ENCODE peak calls at places on chromosome 12, in five cellular contexts. One of them, this sample, is unnamed.

GRCh38 chr12:108097160-108097911 is 31.8 kb upstream of the WSCD2 start:
- DNase-seq in spleen: no peak
- DNase-seq in neuronal stem cell: no peak
- DNase-seq in fibroblast of lung: no peak
- DNase-seq in heart left ventricle: no peak
- DNase-seq in this sample: no peak

GRCh38 chr12:2049604-2050540 is 2.9 kb upstream of the CACNA1C start:
- DNase-seq in heart left ventricle: no peak
- DNase-seq in spleen: no peak
- DNase-seq in fibroblast of lung: no peak
- DNase-seq in neuronal stem cell: no peak
- DNase-seq in this sample: no peak

GRCh38 chr12:93299262-93299846 is 78.4 kb upstream of the NUDT4 start:
- DNase-seq in fibroblast of lung: no peak
- DNase-seq in neuronal stem cell: no peak
- DNase-seq in spleen: no peak
- DNase-seq in heart left ventricle: no peak
- DNase-seq in this sample: no peak

GRCh38 chr12:68081561-68081960 is 78.0 kb downstream of the IFNG start:
- DNase-seq in heart left ventricle: no peak
- DNase-seq in fibroblast of lung: no peak
- DNase-seq in spleen: no peak
- DNase-seq in neuronal stem cell: no peak
- DNase-seq in this sample: no peak

GRCh38 chr12:77377116-77377515 is 311.7 kb upstream of the E2F7 start:
- DNase-seq in spleen: no peak
- DNase-seq in heart left ventricle: no peak
- DNase-seq in fibroblast of lung: peak; percentile 66
- DNase-seq in neuronal stem cell: no peak
- DNase-seq in this sample: peak; percentile 70

GRCh38 chr12:126770188-126770587 is 1496.8 kb upstream of the TMEM132C start:
- DNase-seq in neuronal stem cell: no peak
- DNase-seq in heart left ventricle: no peak
- DNase-seq in spleen: no peak
- DNase-seq in fibroblast of lung: no peak
- DNase-seq in this sample: no peak

GRCh38 chr12:48004039-48004940 is at the start of gene COL2A1:
- DNase-seq in spleen: no peak
- DNase-seq in fibroblast of lung: peak; percentile 15
- DNase-seq in neuronal stem cell: peak; percentile 96
- DNase-seq in heart left ventricle: no peak
- DNase-seq in this sample: no peak

GRCh38 chr12:93146970-93147369 is 217.9 kb upstream of the EEA1 start:
- DNase-seq in spleen: no peak
- DNase-seq in fibroblast of lung: no peak
- DNase-seq in neuronal stem cell: no peak
- DNase-seq in heart left ventricle: no peak
- DNase-seq in this sample: no peak

GRCh38 chr12:1688086-1688710 is 2.7 kb upstream of the ADIPOR2 start:
- DNase-seq in neuronal stem cell: no peak
- DNase-seq in heart left ventricle: no peak
- DNase-seq in fibroblast of lung: no peak
- DNase-seq in spleen: no peak
- DNase-seq in this sample: no peak

GRCh38 chr12:89918172-89918880 is 209.7 kb upstream of the ATP2B1 start:
- DNase-seq in heart left ventricle: no peak
- DNase-seq in neuronal stem cell: no peak
- DNase-seq in fibroblast of lung: peak; percentile 4
- DNase-seq in spleen: no peak
- DNase-seq in this sample: no peak

GRCh38 chr12:39620664-39621658 is 1.4 kb upstream of the ABCD2 start:
- DNase-seq in heart left ventricle: no peak
- DNase-seq in spleen: peak; percentile 72
- DNase-seq in fibroblast of lung: peak; percentile 5
- DNase-seq in neuronal stem cell: no peak
- DNase-seq in this sample: no peak

GRCh38 chr12:563250-563781 is 99.9 kb downstream of the NINJ2 start:
- DNase-seq in fibroblast of lung: no peak
- DNase-seq in neuronal stem cell: no peak
- DNase-seq in spleen: peak; percentile 80
- DNase-seq in heart left ventricle: no peak
- DNase-seq in this sample: peak; percentile 75

GRCh38 chr12:112777387-112778025 is 14.0 kb upstream of the RPH3A start:
- DNase-seq in heart left ventricle: no peak
- DNase-seq in neuronal stem cell: peak; percentile 56
- DNase-seq in spleen: no peak
- DNase-seq in fibroblast of lung: no peak
- DNase-seq in this sample: no peak

GRCh38 chr12:68334136-68334535 is 2.0 kb upstream of the MDM1 start:
- DNase-seq in heart left ventricle: no peak
- DNase-seq in spleen: no peak
- DNase-seq in neuronal stem cell: no peak
- DNase-seq in fibroblast of lung: no peak
- DNase-seq in this sample: no peak

GRCh38 chr12:132408626-132409494 is 79.5 kb upstream of the GALNT9 start:
- DNase-seq in spleen: no peak
- DNase-seq in heart left ventricle: no peak
- DNase-seq in neuronal stem cell: no peak
- DNase-seq in fibroblast of lung: no peak
- DNase-seq in this sample: no peak

GRCh38 chr12:120228291-120229070 is 27.6 kb upstream of the RPLP0 start:
- DNase-seq in neuronal stem cell: peak; percentile 83
- DNase-seq in heart left ventricle: peak; percentile 89
- DNase-seq in fibroblast of lung: peak; percentile 82
- DNase-seq in spleen: peak; percentile 96
- DNase-seq in this sample: peak; percentile 51

GRCh38 chr12:89162704-89163261 is 189.5 kb downstream of the DUSP6 start:
- DNase-seq in heart left ventricle: peak; percentile 73
- DNase-seq in fibroblast of lung: peak; percentile 99
- DNase-seq in spleen: no peak
- DNase-seq in neuronal stem cell: no peak
- DNase-seq in this sample: peak; percentile 98

GRCh38 chr12:44317651-44318126 is 481.8 kb downstream of the TMEM117 start:
- DNase-seq in spleen: no peak
- DNase-seq in fibroblast of lung: peak; percentile 41
- DNase-seq in heart left ventricle: no peak
- DNase-seq in neuronal stem cell: peak; percentile 9
- DNase-seq in this sample: peak; percentile 18

GRCh38 chr12:28497889-28498411 is 307.7 kb downstream of the CCDC91 start:
- DNase-seq in spleen: no peak
- DNase-seq in heart left ventricle: no peak
- DNase-seq in neuronal stem cell: no peak
- DNase-seq in fibroblast of lung: peak; percentile 25
- DNase-seq in this sample: peak; percentile 60

GRCh38 chr12:29317556-29318363 is 63.2 kb downstream of the ERGIC2 start:
- DNase-seq in heart left ventricle: peak; percentile 71
- DNase-seq in neuronal stem cell: peak; percentile 21
- DNase-seq in spleen: no peak
- DNase-seq in fibroblast of lung: peak; percentile 63
- DNase-seq in this sample: peak; percentile 36

GRCh38 chr12:93514853-93515252 is 47.5 kb downstream of the MRPL42 start:
- DNase-seq in fibroblast of lung: peak; percentile 76
- DNase-seq in neuronal stem cell: no peak
- DNase-seq in heart left ventricle: no peak
- DNase-seq in spleen: no peak
- DNase-seq in this sample: peak; percentile 77

GRCh38 chr12:132638541-132639408 is 20.2 kb downstream of the P2RX2 start:
- DNase-seq in heart left ventricle: no peak
- DNase-seq in neuronal stem cell: no peak
- DNase-seq in spleen: peak; percentile 61
- DNase-seq in fibroblast of lung: peak; percentile 82
- DNase-seq in this sample: peak; percentile 15

GRCh38 chr12:3694673-3695072 is 58.2 kb downstream of the CRACR2A start:
- DNase-seq in neuronal stem cell: no peak
- DNase-seq in heart left ventricle: no peak
- DNase-seq in spleen: no peak
- DNase-seq in fibroblast of lung: no peak
- DNase-seq in this sample: no peak

GRCh38 chr12:42945927-42946326 is 356.4 kb upstream of the PRICKLE1 start:
- DNase-seq in heart left ventricle: no peak
- DNase-seq in neuronal stem cell: no peak
- DNase-seq in spleen: no peak
- DNase-seq in fibroblast of lung: no peak
- DNase-seq in this sample: no peak

GRCh38 chr12:21305666-21306065 is 29.1 kb downstream of the SLCO1A2 start:
- DNase-seq in heart left ventricle: no peak
- DNase-seq in spleen: no peak
- DNase-seq in neuronal stem cell: no peak
- DNase-seq in fibroblast of lung: no peak
- DNase-seq in this sample: no peak

GRCh38 chr12:67517181-67517887 is 131.2 kb upstream of the DYRK2 start:
- DNase-seq in heart left ventricle: no peak
- DNase-seq in neuronal stem cell: no peak
- DNase-seq in spleen: no peak
- DNase-seq in fibroblast of lung: peak; percentile 31
- DNase-seq in this sample: peak; percentile 90

GRCh38 chr12:124527861-124528561 is 39.4 kb downstream of the NCOR2 start:
- DNase-seq in heart left ventricle: peak; percentile 74
- DNase-seq in fibroblast of lung: no peak
- DNase-seq in spleen: no peak
- DNase-seq in neuronal stem cell: no peak
- DNase-seq in this sample: no peak

DNA sequence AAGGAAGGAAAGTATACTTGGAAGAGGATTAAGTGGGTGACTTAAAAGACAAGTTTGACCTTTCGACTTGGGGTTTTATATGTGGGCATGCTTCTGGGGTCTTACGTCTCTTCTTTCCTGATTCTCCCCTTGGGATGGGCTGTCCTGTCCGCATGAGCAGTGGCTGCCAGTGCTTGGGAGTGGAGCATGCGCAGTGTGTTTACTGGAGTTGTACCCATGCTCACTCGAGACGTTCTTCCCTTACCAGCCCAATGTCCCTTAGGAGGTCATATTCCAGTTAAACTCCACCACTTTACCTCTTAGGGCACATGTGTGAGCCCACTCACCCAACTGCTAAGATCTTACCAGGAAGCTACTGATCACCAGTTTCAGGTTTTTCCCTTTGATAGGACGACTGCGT is 20.0 kb upstream of the CHST11 start:
- DNase-seq in spleen: no peak
- DNase-seq in fibroblast of lung: no peak
- DNase-seq in heart left ventricle: no peak
- DNase-seq in neuronal stem cell: no peak
- DNase-seq in this sample: no peak
- H3K4me1 ChIP-seq in spleen: no peaks in the 10 kb centered on the region
- H3K4me1 ChIP-seq in fibroblast of lung: no peaks in the 10 kb centered on the region
- H3K4me1 ChIP-seq in heart left ventricle: no peaks in the 10 kb centered on the region
- H3K4me1 ChIP-seq in neuronal stem cell: peaks cover 5% of the 10 kb centered on the region
- H3K4me1 ChIP-seq in this sample: no peaks in the 10 kb centered on the region

GRCh38 chr12:106364261-106364660 is 6.7 kb downstream of the POLR3B start:
- DNase-seq in fibroblast of lung: no peak
- DNase-seq in spleen: no peak
- DNase-seq in neuronal stem cell: no peak
- DNase-seq in heart left ventricle: no peak
- DNase-seq in this sample: no peak

DNA sequence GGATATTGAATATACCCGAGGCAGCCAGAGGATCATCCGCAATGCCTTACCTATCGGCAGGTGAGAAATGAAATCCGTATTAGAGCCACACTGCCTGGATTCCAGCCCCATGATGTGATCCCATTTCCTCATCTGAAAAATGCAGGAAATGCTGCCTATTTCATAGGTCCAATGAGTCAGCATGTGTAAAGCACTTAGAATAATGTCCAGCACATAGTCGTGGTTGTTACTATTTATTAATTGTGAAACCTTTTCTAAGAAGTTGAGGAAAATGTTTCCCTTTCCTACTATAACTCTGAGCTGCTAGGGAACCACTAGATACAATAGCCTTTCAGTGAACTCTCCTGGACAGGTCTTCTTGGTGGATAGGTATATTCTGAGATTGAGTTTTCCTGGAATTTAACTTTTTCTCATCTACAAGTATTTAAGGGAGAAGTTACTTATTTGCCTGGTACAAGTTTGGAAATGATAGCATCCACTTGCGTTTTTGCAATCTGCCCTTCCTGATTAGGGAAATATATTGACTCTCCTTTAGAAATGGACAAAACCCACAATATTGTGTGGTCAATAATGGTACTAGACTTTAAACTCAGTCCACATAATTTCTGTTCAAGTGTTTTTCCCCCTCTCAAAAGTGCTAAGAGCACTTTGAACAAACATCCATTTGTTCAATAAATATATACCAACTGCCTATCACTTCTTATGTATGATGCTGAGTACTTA is 12.2 kb downstream of the POLR3B start:
- DNase-seq in neuronal stem cell: no peak
- DNase-seq in fibroblast of lung: peak; percentile 77
- DNase-seq in spleen: no peak
- DNase-seq in heart left ventricle: no peak
- DNase-seq in this sample: peak; percentile 80
- H3K36me3 ChIP-seq in neuronal stem cell: no peaks in the 10 kb centered on the region
- H3K36me3 ChIP-seq in fibroblast of lung: no peaks in the 10 kb centered on the region
- H3K36me3 ChIP-seq in spleen: peaks cover 15% of the 10 kb centered on the region
- H3K36me3 ChIP-seq in heart left ventricle: peaks cover 70% of the 10 kb centered on the region
- H3K36me3 ChIP-seq in this sample: peaks cover 6% of the 10 kb centered on the region

GRCh38 chr12:111408116-111408440 is 2.4 kb downstream of the SH2B3 start:
- DNase-seq in heart left ventricle: no peak
- DNase-seq in fibroblast of lung: no peak
- DNase-seq in spleen: no peak
- DNase-seq in neuronal stem cell: no peak
- DNase-seq in this sample: no peak

GRCh38 chr12:111405149-111405855 is 421 bp upstream of the SH2B3 start:
- DNase-seq in spleen: peak; percentile 99
- DNase-seq in fibroblast of lung: peak; percentile 93
- DNase-seq in neuronal stem cell: peak; percentile 99
- DNase-seq in heart left ventricle: peak; percentile 95
- DNase-seq in this sample: peak; percentile 60

GRCh38 chr12:111405856-111406473 is at the start of gene SH2B3:
- DNase-seq in heart left ventricle: peak; percentile 80
- DNase-seq in neuronal stem cell: no peak
- DNase-seq in fibroblast of lung: peak; percentile 52
- DNase-seq in spleen: no peak
- DNase-seq in this sample: no peak

GRCh38 chr12:111407371-111408115 is 1.8 kb downstream of the SH2B3 start:
- DNase-seq in fibroblast of lung: no peak
- DNase-seq in heart left ventricle: no peak
- DNase-seq in neuronal stem cell: no peak
- DNase-seq in spleen: no peak
- DNase-seq in this sample: no peak

GRCh38 chr12:111406474-111407370 is 999 bp downstream of the SH2B3 start:
- DNase-seq in fibroblast of lung: no peak
- DNase-seq in heart left ventricle: peak; percentile 66
- DNase-seq in spleen: peak; percentile 91
- DNase-seq in neuronal stem cell: no peak
- DNase-seq in this sample: no peak
- H3K4me1 ChIP-seq in fibroblast of lung: peaks cover 32% of the 10 kb centered on the region
- H3K4me1 ChIP-seq in heart left ventricle: peaks cover 86% of the 10 kb centered on the region
- H3K4me1 ChIP-seq in spleen: peaks cover 87% of the 10 kb centered on the region
- H3K4me1 ChIP-seq in neuronal stem cell: peaks cover 26% of the 10 kb centered on the region
- H3K4me1 ChIP-seq in this sample: peaks cover 58% of the 10 kb centered on the region

DNA sequence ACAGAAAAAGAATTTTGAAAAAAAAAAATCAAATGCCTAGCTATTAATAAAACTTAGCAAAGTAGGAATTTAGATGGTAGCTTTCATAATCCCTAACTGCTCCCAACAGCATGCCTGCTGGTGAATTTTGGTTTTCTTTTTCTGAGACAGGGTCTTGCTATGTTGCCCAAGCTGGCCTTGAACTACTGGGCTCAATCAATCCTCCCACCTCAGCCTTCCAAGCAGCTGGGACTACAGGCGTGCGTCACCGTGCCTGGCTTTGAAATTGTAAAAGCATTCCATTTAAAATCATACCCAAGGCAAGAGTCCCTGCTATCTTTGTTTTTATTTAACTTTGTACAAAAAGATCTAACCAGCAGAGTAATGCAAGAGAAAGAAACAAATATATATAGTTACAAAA is 20.7 kb downstream of the FBXO21 start:
- DNase-seq in fibroblast of lung: no peak
- DNase-seq in heart left ventricle: no peak
- DNase-seq in spleen: no peak
- DNase-seq in neuronal stem cell: no peak
- DNase-seq in this sample: no peak
- H3K36me3 ChIP-seq in fibroblast of lung: peaks cover 16% of the 10 kb centered on the region
- H3K36me3 ChIP-seq in heart left ventricle: peaks cover 100% of the 10 kb centered on the region
- H3K36me3 ChIP-seq in spleen: peaks cover 95% of the 10 kb centered on the region
- H3K36me3 ChIP-seq in neuronal stem cell: peaks cover 45% of the 10 kb centered on the region
- H3K36me3 ChIP-seq in this sample: peaks cover 45% of the 10 kb centered on the region